ENCODE peak calls at places on chromosomes 6 and 20, in eight cellular contexts. One of them, this sample, is unnamed.
A peak's percentile ranks its signal among the peaks of the same experiment; 100 is the strongest.

GRCh38 chr6:80543598-80544181 is 437.2 kb downstream of the BCKDHB start:
- DNase-seq in tibial nerve: no peak
- DNase-seq in GM12865: no peak
- DNase-seq in dorsolateral prefrontal cortex: no peak
- DNase-seq in uterus: no peak
- DNase-seq in GM12878: no peak
- DNase-seq in bronchial epithelial cell: peak; percentile 39
- DNase-seq in colonic mucosa: no peak
- DNase-seq in this sample: no peak

GRCh38 chr6:28766426-28766825 is 157.4 kb downstream of the TRIM27 start:
- DNase-seq in tibial nerve: no peak
- DNase-seq in GM12865: no peak
- DNase-seq in dorsolateral prefrontal cortex: no peak
- DNase-seq in uterus: no peak
- DNase-seq in GM12878: no peak
- DNase-seq in bronchial epithelial cell: no peak
- DNase-seq in colonic mucosa: no peak
- DNase-seq in this sample: no peak

GRCh38 chr6:34243131-34243771 is 5.6 kb downstream of the SMIM29 start:
- DNase-seq in tibial nerve: no peak
- DNase-seq in GM12865: no peak
- DNase-seq in dorsolateral prefrontal cortex: peak; percentile 21
- DNase-seq in uterus: no peak
- DNase-seq in GM12878: no peak
- DNase-seq in bronchial epithelial cell: no peak
- DNase-seq in colonic mucosa: no peak
- DNase-seq in this sample: no peak

GRCh38 chr20:37327748-37328147 is 18.2 kb upstream of the SRC start:
- DNase-seq in tibial nerve: peak; percentile 75
- DNase-seq in GM12865: no peak
- DNase-seq in dorsolateral prefrontal cortex: no peak
- DNase-seq in uterus: peak; percentile 98
- DNase-seq in GM12878: no peak
- DNase-seq in bronchial epithelial cell: no peak
- DNase-seq in colonic mucosa: peak; percentile 71
- DNase-seq in this sample: peak; percentile 32

GRCh38 chr6:89007209-89008001 is 44.0 kb upstream of the RNGTT start:
- DNase-seq in tibial nerve: no peak
- DNase-seq in GM12865: no peak
- DNase-seq in dorsolateral prefrontal cortex: no peak
- DNase-seq in uterus: no peak
- DNase-seq in GM12878: no peak
- DNase-seq in bronchial epithelial cell: no peak
- DNase-seq in colonic mucosa: no peak
- DNase-seq in this sample: no peak

GRCh38 chr20:37193821-37194220 is 14.5 kb upstream of the MROH8 start:
- DNase-seq in tibial nerve: no peak
- DNase-seq in GM12865: no peak
- DNase-seq in dorsolateral prefrontal cortex: peak; percentile 34
- DNase-seq in uterus: no peak
- DNase-seq in GM12878: no peak
- DNase-seq in bronchial epithelial cell: no peak
- DNase-seq in colonic mucosa: no peak
- DNase-seq in this sample: no peak

GRCh38 chr6:159221486-159222170 is 52.4 kb downstream of the FNDC1 start:
- DNase-seq in tibial nerve: no peak
- DNase-seq in GM12865: no peak
- DNase-seq in dorsolateral prefrontal cortex: no peak
- DNase-seq in uterus: no peak
- DNase-seq in GM12878: no peak
- DNase-seq in bronchial epithelial cell: no peak
- DNase-seq in colonic mucosa: no peak
- DNase-seq in this sample: no peak

GRCh38 chr20:919491-919916 is 3.4 kb upstream of the ANGPT4 start:
- DNase-seq in tibial nerve: no peak
- DNase-seq in GM12865: no peak
- DNase-seq in dorsolateral prefrontal cortex: no peak
- DNase-seq in uterus: no peak
- DNase-seq in GM12878: no peak
- DNase-seq in bronchial epithelial cell: no peak
- DNase-seq in colonic mucosa: no peak
- DNase-seq in this sample: no peak

GRCh38 chr20:56945057-56945456 is 316.0 kb downstream of the TFAP2C start:
- DNase-seq in tibial nerve: no peak
- DNase-seq in GM12865: no peak
- DNase-seq in dorsolateral prefrontal cortex: no peak
- DNase-seq in uterus: no peak
- DNase-seq in GM12878: no peak
- DNase-seq in bronchial epithelial cell: no peak
- DNase-seq in colonic mucosa: no peak
- DNase-seq in this sample: no peak

GRCh38 chr20:57661201-57662027 is 41.2 kb upstream of the ZBP1 start:
- DNase-seq in tibial nerve: peak; percentile 10
- DNase-seq in GM12865: no peak
- DNase-seq in dorsolateral prefrontal cortex: peak; percentile 30
- DNase-seq in uterus: peak; percentile 20
- DNase-seq in GM12878: no peak
- DNase-seq in bronchial epithelial cell: no peak
- DNase-seq in colonic mucosa: peak; percentile 15
- DNase-seq in this sample: no peak

GRCh38 chr6:166420351-166420750 is 37.6 kb upstream of the MPC1 start:
- DNase-seq in tibial nerve: no peak
- DNase-seq in GM12865: no peak
- DNase-seq in dorsolateral prefrontal cortex: no peak
- DNase-seq in uterus: no peak
- DNase-seq in GM12878: no peak
- DNase-seq in bronchial epithelial cell: peak; percentile 58
- DNase-seq in colonic mucosa: no peak
- DNase-seq in this sample: no peak

GRCh38 chr6:169172435-169172834 is 81.2 kb downstream of the THBS2 start:
- DNase-seq in tibial nerve: peak; percentile 78
- DNase-seq in GM12865: no peak
- DNase-seq in dorsolateral prefrontal cortex: no peak
- DNase-seq in uterus: peak; percentile 46
- DNase-seq in GM12878: no peak
- DNase-seq in bronchial epithelial cell: no peak
- DNase-seq in colonic mucosa: no peak
- DNase-seq in this sample: no peak

GRCh38 chr6:119308048-119308570 is 41.5 kb downstream of the MAN1A1 start:
- DNase-seq in tibial nerve: no peak
- DNase-seq in GM12865: no peak
- DNase-seq in dorsolateral prefrontal cortex: no peak
- DNase-seq in uterus: no peak
- DNase-seq in GM12878: no peak
- DNase-seq in bronchial epithelial cell: peak; percentile 70
- DNase-seq in colonic mucosa: no peak
- DNase-seq in this sample: peak; percentile 16

GRCh38 chr6:28488916-28489365 is 26.7 kb downstream of the GPX6 start:
- DNase-seq in tibial nerve: no peak
- DNase-seq in GM12865: peak; percentile 83
- DNase-seq in dorsolateral prefrontal cortex: no peak
- DNase-seq in uterus: peak; percentile 58
- DNase-seq in GM12878: peak; percentile 66
- DNase-seq in bronchial epithelial cell: peak; percentile 61
- DNase-seq in colonic mucosa: peak; percentile 25
- DNase-seq in this sample: peak; percentile 13

GRCh38 chr6:16043171-16044142 is 85.4 kb upstream of the MYLIP start:
- DNase-seq in tibial nerve: no peak
- DNase-seq in GM12865: peak; percentile 66
- DNase-seq in dorsolateral prefrontal cortex: no peak
- DNase-seq in uterus: no peak
- DNase-seq in GM12878: peak; percentile 62
- DNase-seq in bronchial epithelial cell: no peak
- DNase-seq in colonic mucosa: no peak
- DNase-seq in this sample: no peak

GRCh38 chr6:105364243-105364642 is 38.6 kb downstream of the PREP start:
- DNase-seq in tibial nerve: no peak
- DNase-seq in GM12865: no peak
- DNase-seq in dorsolateral prefrontal cortex: peak; percentile 77
- DNase-seq in uterus: no peak
- DNase-seq in GM12878: no peak
- DNase-seq in bronchial epithelial cell: peak; percentile 88
- DNase-seq in colonic mucosa: no peak
- DNase-seq in this sample: no peak

GRCh38 chr6:14452567-14453527 is 335.3 kb downstream of the CD83 start:
- DNase-seq in tibial nerve: no peak
- DNase-seq in GM12865: no peak
- DNase-seq in dorsolateral prefrontal cortex: no peak
- DNase-seq in uterus: no peak
- DNase-seq in GM12878: peak; percentile 4
- DNase-seq in bronchial epithelial cell: no peak
- DNase-seq in colonic mucosa: no peak
- DNase-seq in this sample: no peak

GRCh38 chr20:56755201-56755600 is 126.1 kb downstream of the TFAP2C start:
- DNase-seq in tibial nerve: no peak
- DNase-seq in GM12865: no peak
- DNase-seq in dorsolateral prefrontal cortex: no peak
- DNase-seq in uterus: no peak
- DNase-seq in GM12878: no peak
- DNase-seq in bronchial epithelial cell: no peak
- DNase-seq in colonic mucosa: no peak
- DNase-seq in this sample: no peak

GRCh38 chr6:116062496-116062895 is 1.8 kb upstream of the FRK start:
- DNase-seq in tibial nerve: no peak
- DNase-seq in GM12865: no peak
- DNase-seq in dorsolateral prefrontal cortex: no peak
- DNase-seq in uterus: no peak
- DNase-seq in GM12878: no peak
- DNase-seq in bronchial epithelial cell: no peak
- DNase-seq in colonic mucosa: no peak
- DNase-seq in this sample: no peak

GRCh38 chr20:25534845-25535244 is 50.5 kb downstream of the NINL start:
- DNase-seq in tibial nerve: no peak
- DNase-seq in GM12865: no peak
- DNase-seq in dorsolateral prefrontal cortex: no peak
- DNase-seq in uterus: no peak
- DNase-seq in GM12878: no peak
- DNase-seq in bronchial epithelial cell: no peak
- DNase-seq in colonic mucosa: no peak
- DNase-seq in this sample: no peak

GRCh38 chr6:118902731-118903130 is 8.8 kb downstream of the ASF1A start:
- DNase-seq in tibial nerve: no peak
- DNase-seq in GM12865: no peak
- DNase-seq in dorsolateral prefrontal cortex: no peak
- DNase-seq in uterus: no peak
- DNase-seq in GM12878: no peak
- DNase-seq in bronchial epithelial cell: peak; percentile 42
- DNase-seq in colonic mucosa: no peak
- DNase-seq in this sample: no peak

GRCh38 chr20:58597021-58597940 is 53.8 kb upstream of the STX16 start:
- DNase-seq in tibial nerve: no peak
- DNase-seq in GM12865: no peak
- DNase-seq in dorsolateral prefrontal cortex: peak; percentile 47
- DNase-seq in uterus: peak; percentile 63
- DNase-seq in GM12878: no peak
- DNase-seq in bronchial epithelial cell: no peak
- DNase-seq in colonic mucosa: peak; percentile 32
- DNase-seq in this sample: no peak

GRCh38 chr20:64006490-64006889 is 25.6 kb downstream of the PRPF6 start:
- DNase-seq in tibial nerve: no peak
- DNase-seq in GM12865: no peak
- DNase-seq in dorsolateral prefrontal cortex: peak; percentile 32
- DNase-seq in uterus: no peak
- DNase-seq in GM12878: no peak
- DNase-seq in bronchial epithelial cell: no peak
- DNase-seq in colonic mucosa: no peak
- DNase-seq in this sample: no peak
- H3K4me3 ChIP-seq in tibial nerve: no peak overlapping the region
- H3K4me3 ChIP-seq in GM12865: no peak overlapping the region
- H3K4me3 ChIP-seq in dorsolateral prefrontal cortex: no peak overlapping the region
- H3K4me3 ChIP-seq in uterus: no peak overlapping the region
- H3K4me3 ChIP-seq in GM12878: no peak overlapping the region
- H3K4me3 ChIP-seq in bronchial epithelial cell: no peak overlapping the region
- H3K4me3 ChIP-seq in colonic mucosa: no peak overlapping the region
- H3K4me3 ChIP-seq in this sample: no peak overlapping the region

GRCh38 chr6:73898599-73898998 is 202.6 kb downstream of the CD109 start:
- DNase-seq in tibial nerve: no peak
- DNase-seq in GM12865: no peak
- DNase-seq in dorsolateral prefrontal cortex: no peak
- DNase-seq in uterus: no peak
- DNase-seq in GM12878: no peak
- DNase-seq in bronchial epithelial cell: peak; percentile 10
- DNase-seq in colonic mucosa: no peak
- DNase-seq in this sample: no peak
- TF ChIP-seq CTCF in tibial nerve: no peak
- TF ChIP-seq CTCF in GM12865: no peak
- TF ChIP-seq CTCF in dorsolateral prefrontal cortex: no peak
- TF ChIP-seq CTCF in uterus: peak; percentile 6
- TF ChIP-seq CTCF in GM12878: no peak
- TF ChIP-seq CTCF in bronchial epithelial cell: peak; percentile 7
- TF ChIP-seq CTCF in colonic mucosa: no peak
- TF ChIP-seq CTCF in this sample: no peak

DNA sequence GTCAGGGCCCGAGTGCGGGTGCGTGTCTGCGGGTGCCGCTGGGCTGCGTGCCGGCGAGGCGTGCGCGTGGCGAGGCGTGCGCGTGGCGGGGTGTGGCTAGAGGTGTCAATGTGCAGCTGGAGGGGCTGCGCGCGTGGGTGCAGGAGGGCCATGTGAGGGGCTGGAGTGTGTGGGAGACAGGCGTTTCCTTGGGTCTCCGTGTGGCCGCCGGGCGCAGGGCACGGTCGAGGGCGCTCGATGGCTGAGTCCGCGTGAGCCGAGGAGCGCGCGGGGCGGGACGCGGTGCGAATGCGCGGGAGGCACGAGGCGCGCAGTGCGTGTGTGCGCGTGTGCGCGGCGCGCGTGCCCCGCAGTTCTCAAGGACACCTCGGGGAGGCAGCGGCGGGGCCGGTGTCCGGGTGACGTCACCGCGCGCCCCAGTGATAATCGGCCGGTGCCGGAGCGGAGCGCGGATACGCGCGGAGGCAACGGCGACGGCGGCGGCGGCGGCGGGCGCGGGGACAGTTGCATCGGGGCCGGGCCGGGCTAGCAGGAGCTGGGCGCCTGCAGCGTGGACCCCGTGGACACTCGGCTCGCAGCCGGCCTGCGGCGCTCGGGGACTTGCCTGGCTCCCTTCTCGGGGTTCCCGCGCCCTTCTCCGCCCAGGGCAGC is 38.7 kb downstream of the YTHDF1 start:
- DNase-seq in tibial nerve: no peak
- DNase-seq in GM12865: peak; percentile 18
- DNase-seq in dorsolateral prefrontal cortex: peak; percentile 87
- DNase-seq in uterus: no peak
- DNase-seq in GM12878: no peak
- DNase-seq in bronchial epithelial cell: no peak
- DNase-seq in colonic mucosa: no peak
- DNase-seq in this sample: no peak
- H3K4me3 ChIP-seq in tibial nerve: no peak overlapping the region
- H3K4me3 ChIP-seq in GM12865: no peak overlapping the region
- H3K4me3 ChIP-seq in dorsolateral prefrontal cortex: peak overlapping the region; percentile 50
- H3K4me3 ChIP-seq in uterus: no peak overlapping the region
- H3K4me3 ChIP-seq in GM12878: no peak overlapping the region
- H3K4me3 ChIP-seq in bronchial epithelial cell: no peak overlapping the region
- H3K4me3 ChIP-seq in colonic mucosa: no peak overlapping the region
- H3K4me3 ChIP-seq in this sample: no peak overlapping the region

DNA sequence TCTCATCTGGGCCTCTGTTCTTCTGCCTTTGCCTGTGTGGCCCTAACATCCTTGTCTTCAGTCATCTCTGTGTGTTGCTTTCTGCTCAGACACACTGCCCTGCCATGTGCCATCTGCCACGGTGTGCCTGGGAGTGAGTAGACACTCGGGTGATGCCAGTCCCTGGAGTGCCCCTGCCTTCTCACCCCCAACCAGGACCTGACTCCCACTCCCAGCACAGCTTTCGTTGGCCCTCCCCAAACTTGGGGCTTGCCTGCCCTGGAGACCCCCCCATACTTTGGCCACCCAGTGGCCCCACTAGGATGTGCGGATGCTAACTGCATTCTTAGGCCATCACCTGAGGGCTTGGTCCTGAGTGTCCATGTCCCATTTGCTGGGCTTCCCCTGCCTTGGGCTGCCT is 76.4 kb upstream of the SCP2D1 start:
- DNase-seq in tibial nerve: no peak
- DNase-seq in GM12865: no peak
- DNase-seq in dorsolateral prefrontal cortex: no peak
- DNase-seq in uterus: no peak
- DNase-seq in GM12878: no peak
- DNase-seq in bronchial epithelial cell: no peak
- DNase-seq in colonic mucosa: no peak
- DNase-seq in this sample: no peak
- TF ChIP-seq CTCF in tibial nerve: no peak
- TF ChIP-seq CTCF in GM12865: no peak
- TF ChIP-seq CTCF in dorsolateral prefrontal cortex: no peak
- TF ChIP-seq CTCF in uterus: no peak
- TF ChIP-seq CTCF in GM12878: peak; percentile 12
- TF ChIP-seq CTCF in bronchial epithelial cell: no peak
- TF ChIP-seq CTCF in colonic mucosa: no peak
- TF ChIP-seq CTCF in this sample: no peak